ENCODE peak calls at places on chromosomes 13 and 19, in nine cellular contexts. H, R, Q, B, C, U, S, D and Y are unnamed samples.
A peak's percentile ranks its signal among the peaks of the same experiment; 100 is the strongest.

GRCh38 chr19:35090795-35091214 is 24.8 kb upstream of the FXYD3 start:
- DNase-seq in H (no peak), R (no peak), Q (no peak), B (peak; percentile 86), C (peak; percentile 18), U (no peak), S (peak; percentile 79), D (no peak), Y (no peak)

GRCh38 chr13:43720780-43721397 is 65.9 kb downstream of the ENOX1 start:
- DNase-seq in H (no peak), R (peak; percentile 44), Q (no peak), B (no peak), C (no peak), U (no peak), S (no peak), D (peak; percentile 73), Y (no peak)

GRCh38 chr13:114001331-114002008 is 27.6 kb upstream of the C13orf46 start:
- DNase-seq in H (no peak), R (no peak), Q (no peak), B (no peak), C (no peak), U (no peak), S (no peak), D (no peak), Y (peak; percentile 46)

GRCh38 chr19:33740811-33741396 is 55.8 kb upstream of the KCTD15 start:
- DNase-seq in H (no peak), R (peak; percentile 46), Q (no peak), B (no peak), C (peak; percentile 27), U (no peak), S (peak; percentile 23), D (peak; percentile 45), Y (no peak)

GRCh38 chr13:63288576-63288975 is 1872.9 kb upstream of the PCDH20 start:
- DNase-seq in H (no peak), R (peak; percentile 42), Q (peak; percentile 43), B (no peak), C (peak; percentile 55), U (no peak), S (no peak), D (no peak), Y (no peak)

GRCh38 chr13:40220299-40220935 is 446.0 kb downstream of the FOXO1 start:
- DNase-seq in H (no peak), R (peak; percentile 96), Q (no peak), B (no peak), C (peak; percentile 65), U (no peak), S (no peak), D (no peak), Y (no peak)

GRCh38 chr13:52615817-52616216 is 26.4 kb upstream of the HNRNPA1L2 start:
- DNase-seq in H (no peak), R (no peak), Q (no peak), B (no peak), C (no peak), U (no peak), S (no peak), D (no peak), Y (no peak)

GRCh38 chr19:1989513-1990229 is 25.8 kb downstream of the BTBD2 start:
- DNase-seq in H (no peak), R (no peak), Q (no peak), B (no peak), C (no peak), U (no peak), S (no peak), D (no peak), Y (no peak)

GRCh38 chr19:3478409-3479176 is 1.7 kb downstream of the SMIM24 start:
- DNase-seq in H (no peak), R (no peak), Q (no peak), B (no peak), C (no peak), U (no peak), S (no peak), D (no peak), Y (no peak)

GRCh38 chr13:23159205-23159586 is 21.6 kb upstream of the SGCG start:
- DNase-seq in H (no peak), R (peak; percentile 29), Q (no peak), B (no peak), C (peak; percentile 12), U (no peak), S (no peak), D (peak; percentile 31), Y (peak; percentile 51)

GRCh38 chr13:108326318-108326717 is 56.8 kb downstream of the TNFSF13B start:
- DNase-seq in H (no peak), R (peak; percentile 18), Q (no peak), B (no peak), C (no peak), U (peak; percentile 8), S (peak; percentile 15), D (no peak), Y (peak; percentile 54)

GRCh38 chr19:8004723-8005513 is 523 bp downstream of the ELAVL1 start:
- DNase-seq in H (no peak), R (peak; percentile 45), Q (no peak), B (no peak), C (peak; percentile 23), U (no peak), S (no peak), D (peak; percentile 19), Y (no peak)

GRCh38 chr13:28031220-28031903 is 42.9 kb upstream of the URAD start:
- DNase-seq in H (peak; percentile 17), R (no peak), Q (no peak), B (peak; percentile 47), C (no peak), U (no peak), S (peak; percentile 57), D (no peak), Y (peak; percentile 81)

GRCh38 chr19:41861098-41861768 is 1.2 kb downstream of the RPS19 start:
- DNase-seq in H (no peak), R (no peak), Q (no peak), B (no peak), C (no peak), U (no peak), S (no peak), D (no peak), Y (no peak)

GRCh38 chr13:41934994-41935393 is 25.9 kb downstream of the VWA8 start:
- DNase-seq in H (no peak), R (no peak), Q (no peak), B (no peak), C (no peak), U (no peak), S (no peak), D (no peak), Y (no peak)

GRCh38 chr19:38388310-38389100 is at the start of gene SPRED3:
- DNase-seq in H (peak; percentile 37), R (peak; percentile 61), Q (no peak), B (no peak), C (peak; percentile 79), U (no peak), S (peak; percentile 47), D (peak; percentile 35), Y (no peak)

GRCh38 chr19:17073869-17074627 is 1.2 kb downstream of the HAUS8 start:
- DNase-seq in H (no peak), R (no peak), Q (no peak), B (no peak), C (no peak), U (no peak), S (no peak), D (no peak), Y (no peak)

GRCh38 chr19:29779921-29780320 is 31.9 kb upstream of the CCNE1 start:
- DNase-seq in H (no peak), R (no peak), Q (no peak), B (no peak), C (no peak), U (no peak), S (no peak), D (no peak), Y (no peak)
- TF ChIP-seq CTCF in H (no peak), R (no peak), Q (no peak), B (no peak), C (no peak), U (no peak), S (no peak), D (no peak), Y (no peak)

DNA sequence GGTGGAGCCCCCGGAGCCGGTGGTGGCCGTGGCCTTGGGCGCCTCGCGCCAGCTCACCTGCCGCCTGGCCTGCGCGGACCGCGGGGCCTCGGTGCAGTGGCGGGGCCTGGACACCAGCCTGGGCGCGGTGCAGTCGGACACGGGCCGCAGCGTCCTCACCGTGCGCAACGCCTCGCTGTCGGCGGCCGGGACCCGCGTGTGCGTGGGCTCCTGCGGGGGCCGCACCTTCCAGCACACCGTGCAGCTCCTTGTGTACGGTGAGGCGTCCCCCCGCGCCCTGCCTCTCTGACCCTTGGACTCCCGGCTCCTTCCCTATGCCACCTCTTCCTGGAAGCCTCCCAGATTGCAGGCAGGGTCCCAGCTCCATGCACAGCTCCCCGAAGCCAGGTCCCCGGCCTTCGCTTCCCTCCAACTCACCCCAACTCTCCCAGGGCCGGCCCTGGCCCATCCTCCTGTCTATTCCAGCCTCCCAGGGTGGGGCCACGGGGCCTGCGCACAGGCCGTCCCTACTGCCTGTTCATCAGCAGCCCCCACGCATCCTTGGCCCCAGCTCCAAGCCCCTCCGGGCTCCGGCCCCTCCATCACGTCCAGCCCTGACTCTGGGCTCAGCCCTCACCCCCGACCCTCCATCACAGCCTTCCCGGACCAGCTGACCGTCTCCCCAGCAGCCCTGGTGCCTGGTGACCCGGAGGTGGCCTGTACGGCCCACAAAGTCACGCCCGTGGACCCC is 1.7 kb downstream of the MADCAM1 start:
- DNase-seq in H (no peak), R (no peak), Q (no peak), B (no peak), C (no peak), U (no peak), S (no peak), D (no peak), Y (peak; percentile 44)
- H3K4me3 ChIP-seq in H (peak overlapping the region; percentile 27), R (no peak overlapping the region), Q (no peak overlapping the region), B (no peak overlapping the region), C (no peak overlapping the region), U (no peak overlapping the region), S (no peak overlapping the region), D (no peak overlapping the region), Y (no peak overlapping the region)

GRCh38 chr19:6733338-6734095 is 3.9 kb downstream of the GPR108 start:
- DNase-seq in H (no peak), R (no peak), Q (no peak), B (no peak), C (no peak), U (no peak), S (no peak), D (no peak), Y (peak; percentile 45)
- TF ChIP-seq CTCF in H (no peak), R (peak; percentile 35), Q (no peak), B (peak; percentile 20), C (peak; percentile 16), U (peak; percentile 21), S (no peak), D (peak; percentile 52), Y (peak; percentile 33)

GRCh38 chr19:52651956-52652355 is 13.8 kb upstream of the ZNF83 start:
- DNase-seq in H (no peak), R (no peak), Q (no peak), B (no peak), C (no peak), U (no peak), S (no peak), D (no peak), Y (no peak)

GRCh38 chr19:52646571-52647222 is 8.5 kb upstream of the ZNF83 start:
- DNase-seq in H (no peak), R (no peak), Q (no peak), B (no peak), C (peak; percentile 67), U (no peak), S (no peak), D (no peak), Y (no peak)

GRCh38 chr19:52653161-52653560 is 15.0 kb upstream of the ZNF83 start:
- DNase-seq in H (no peak), R (no peak), Q (no peak), B (no peak), C (no peak), U (no peak), S (no peak), D (no peak), Y (no peak)

GRCh38 chr19:52648336-52648990 is 10.3 kb upstream of the ZNF83 start:
- DNase-seq in H (no peak), R (peak; percentile 70), Q (peak; percentile 12), B (no peak), C (peak; percentile 85), U (no peak), S (no peak), D (no peak), Y (no peak)
- H3K4me3 ChIP-seq in H (no peak overlapping the region), R (no peak overlapping the region), Q (no peak overlapping the region), B (no peak overlapping the region), C (no peak overlapping the region), U (no peak overlapping the region), S (no peak overlapping the region), D (no peak overlapping the region), Y (no peak overlapping the region)